ENCODE peak calls at places on chromosomes 7 and 10, in five cellular contexts. J is dorsolateral prefrontal cortex, S is esophagus squamous epithelium, B is colonic mucosa, U is mesendoderm. M is an unnamed sample.

GRCh38 chr7:137846588-137847417 is at the start of gene DGKI:
- DNase-seq in S (no peak), J (peak), U (peak), B (no peak), M (peak)

GRCh38 chr7:20785211-20786048 is 1.3 kb downstream of the SP8 start:
- DNase-seq in B (no peak), U (peak), J (no peak), S (no peak), M (no peak)

GRCh38 chr7:28840515-28841125 is 117.5 kb downstream of the TRIL start:
- DNase-seq in B (no peak), J (no peak), U (peak), S (no peak), M (no peak)

GRCh38 chr7:90720970-90721768 is 125.0 kb downstream of the CDK14 start:
- DNase-seq in U (no peak), J (no peak), S (no peak), B (peak), M (no peak)

GRCh38 chr7:6403907-6404306 is 43.8 kb downstream of the DAGLB start:
- DNase-seq in U (no peak), J (no peak), B (no peak), S (no peak), M (no peak)

GRCh38 chr7:124084024-124084423 is 51.2 kb upstream of the TMEM229A start:
- DNase-seq in B (no peak), U (peak), S (no peak), J (no peak), M (no peak)

GRCh38 chr10:114957122-114957521 is 19.1 kb downstream of the TRUB1 start:
- DNase-seq in J (no peak), U (no peak), B (no peak), S (no peak), M (no peak)

GRCh38 chr7:48114589-48114988 is 25.5 kb downstream of the UPP1 start:
- DNase-seq in J (no peak), B (no peak), U (no peak), S (no peak), M (no peak)

GRCh38 chr7:116169060-116169459 is 41.3 kb upstream of the TES start:
- DNase-seq in S (no peak), B (no peak), U (no peak), J (no peak), M (no peak)

GRCh38 chr7:111784311-111784710 is 222.0 kb upstream of the IMMP2L start:
- DNase-seq in B (no peak), J (no peak), U (no peak), S (no peak), M (no peak)

GRCh38 chr10:87658858-87659555 is 671 bp upstream of the PAPSS2 start:
- DNase-seq in J (no peak), B (no peak), S (no peak), U (peak), M (no peak)

GRCh38 chr10:132670546-132670945 is 115.4 kb downstream of the NKX6-2 start:
- DNase-seq in J (no peak), B (no peak), U (no peak), S (no peak), M (no peak)

GRCh38 chr10:89810908-89811515 is 109.6 kb downstream of the KIF20B start:
- DNase-seq in U (peak), B (no peak), S (no peak), J (no peak), M (no peak)

GRCh38 chr7:155860461-155860839 is 48.2 kb upstream of the SHH start:
- DNase-seq in S (no peak), J (no peak), U (no peak), B (peak), M (no peak)

GRCh38 chr7:18125536-18125935 is 97.9 kb upstream of the PRPS1L1 start:
- DNase-seq in U (no peak), S (no peak), J (no peak), B (no peak), M (no peak)

GRCh38 chr10:63713191-63714144 is 192.3 kb downstream of the REEP3 start:
- DNase-seq in J (no peak), B (peak), U (peak), S (no peak), M (peak)

GRCh38 chr10:104256335-104257080 is 1.8 kb downstream of the GSTO1 start:
- DNase-seq in J (no peak), B (no peak), S (no peak), U (no peak), M (no peak)

GRCh38 chr7:75979361-75980125 is 14.9 kb downstream of the TMEM120A start:
- DNase-seq in S (no peak), B (peak), J (no peak), U (no peak), M (no peak)

GRCh38 chr7:47343056-47343455 is 238.9 kb downstream of the TNS3 start:
- DNase-seq in B (no peak), U (no peak), J (no peak), S (no peak), M (no peak)

GRCh38 chr7:151679073-151679708 is 159.5 kb upstream of the RHEB start:
- DNase-seq in J (no peak), U (no peak), B (no peak), S (no peak), M (no peak)

GRCh38 chr7:151679868-151680534 is 160.3 kb upstream of the RHEB start:
- DNase-seq in J (no peak), S (no peak), U (no peak), B (no peak), M (no peak)

GRCh38 chr7:151682831-151683614 is 163.3 kb upstream of the RHEB start:
- DNase-seq in S (no peak), B (no peak), U (no peak), J (peak), M (peak)

GRCh38 chr7:151681726-151682125 is 162.0 kb upstream of the RHEB start:
- DNase-seq in U (no peak), B (no peak), J (no peak), S (no peak), M (no peak)

DNA sequence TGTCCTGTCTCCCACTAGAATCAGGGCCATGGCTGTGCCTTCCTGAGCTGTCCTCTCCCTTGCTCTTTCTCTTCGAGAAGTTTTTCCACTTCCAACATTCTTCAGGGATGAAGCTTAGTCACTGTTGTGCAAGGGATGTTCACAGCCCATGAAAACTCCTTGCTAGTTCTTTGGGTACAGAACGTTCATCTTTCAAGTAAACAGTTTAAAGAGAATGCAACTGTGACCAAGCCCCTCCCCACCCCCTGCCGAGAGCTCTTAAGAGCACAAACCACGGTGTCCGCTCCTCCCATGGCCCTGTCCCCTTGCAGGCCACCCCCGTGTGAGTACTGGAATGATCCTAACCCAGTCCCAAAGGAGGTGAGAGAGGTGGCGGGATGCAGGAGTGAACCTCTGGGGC is 161.1 kb upstream of the RHEB start:
- DNase-seq in B (no peak), J (no peak), S (no peak), U (no peak), M (no peak)
- H3K27ac ChIP-seq in B (peak), J (peak), S (peak), U (no peak), M (peak)

GRCh38 chr10:46285300-46285699 is 1.5 kb upstream of the ANTXRL start:
- DNase-seq in B (no peak), U (peak), J (no peak), S (no peak), M (no peak)
- H3K27ac ChIP-seq in B (no peak), U (no peak), J (peak), S (peak), M (peak)

GRCh38 chr10:14086596-14086995 is 244.1 kb downstream of the FRMD4A start:
- DNase-seq in U (no peak), S (no peak), J (no peak), B (no peak), M (no peak)
- H3K27ac ChIP-seq in U (no peak), S (no peak), J (no peak), B (no peak), M (no peak)

GRCh38 chr7:145105561-145105960 is 269.7 kb upstream of the TPK1 start:
- DNase-seq in B (no peak), J (no peak), U (no peak), S (no peak), M (no peak)

GRCh38 chr7:145104400-145104799 is 268.5 kb upstream of the TPK1 start:
- DNase-seq in U (no peak), S (no peak), B (no peak), J (no peak), M (no peak)

GRCh38 chr7:145106001-145106400 is 270.1 kb upstream of the TPK1 start:
- DNase-seq in U (peak), B (no peak), J (no peak), S (no peak), M (no peak)
- H3K27ac ChIP-seq in U (no peak), B (no peak), J (no peak), S (no peak), M (no peak)

GRCh38 chr10:27717191-27717590 is 28.4 kb downstream of the MKX start:
- DNase-seq in U (no peak), J (no peak), S (no peak), B (no peak), M (no peak)

GRCh38 chr10:27715505-27715904 is 30.1 kb downstream of the MKX start:
- DNase-seq in B (no peak), S (no peak), U (no peak), J (no peak), M (no peak)

GRCh38 chr10:27713906-27714305 is 31.7 kb downstream of the MKX start:
- DNase-seq in J (no peak), U (no peak), S (no peak), B (no peak), M (no peak)

GRCh38 chr10:27716521-27716920 is 29.1 kb downstream of the MKX start:
- DNase-seq in J (no peak), B (no peak), U (no peak), S (no peak), M (no peak)

DNA sequence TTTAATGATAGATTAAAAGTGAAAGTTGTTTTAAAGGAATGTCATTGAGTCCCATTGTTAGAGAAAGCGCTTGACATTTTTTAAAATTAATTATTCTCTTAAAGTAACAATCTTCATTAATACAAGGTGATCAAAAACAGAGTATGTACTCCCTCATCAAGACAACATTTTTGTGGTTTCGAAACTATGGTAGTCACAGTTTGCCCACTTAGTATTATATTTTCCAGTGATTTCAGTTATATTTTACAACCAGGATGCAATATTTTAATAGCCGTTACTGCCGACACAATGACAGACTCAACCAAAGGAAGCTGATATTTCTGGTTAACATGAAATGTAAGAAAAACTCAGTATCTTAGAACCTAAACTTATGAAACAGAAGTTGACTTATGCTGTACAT is 31.3 kb downstream of the MKX start:
- DNase-seq in S (no peak), U (no peak), B (no peak), J (no peak), M (no peak)
- H3K27ac ChIP-seq in S (no peak), U (no peak), B (no peak), J (no peak), M (no peak)

DNA sequence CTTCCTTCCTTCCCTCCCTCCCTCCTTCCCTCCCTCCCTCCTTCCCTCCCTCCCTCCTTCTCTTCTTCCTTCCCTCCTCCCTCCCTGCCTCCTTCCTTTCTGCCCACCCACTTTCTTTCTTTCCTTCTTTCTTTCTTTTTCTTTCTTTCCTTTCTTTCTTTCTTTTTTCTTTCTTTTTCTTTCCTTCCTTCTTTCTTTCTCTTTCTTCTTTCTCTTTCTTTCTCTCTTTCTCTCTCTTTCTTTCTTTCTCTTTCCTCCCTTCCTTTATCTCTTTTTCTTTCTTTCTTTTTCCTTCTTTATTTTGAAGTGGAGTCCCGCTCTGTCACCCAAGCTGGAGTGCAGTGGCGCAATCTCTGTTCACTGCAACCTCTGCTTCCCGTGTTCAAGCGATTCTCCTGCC is 33.7 kb upstream of the GTF2IRD1 start:
- DNase-seq in B (no peak), S (no peak), U (no peak), J (no peak), M (no peak)
- H3K27ac ChIP-seq in B (no peak), S (no peak), U (no peak), J (no peak), M (no peak)

DNA sequence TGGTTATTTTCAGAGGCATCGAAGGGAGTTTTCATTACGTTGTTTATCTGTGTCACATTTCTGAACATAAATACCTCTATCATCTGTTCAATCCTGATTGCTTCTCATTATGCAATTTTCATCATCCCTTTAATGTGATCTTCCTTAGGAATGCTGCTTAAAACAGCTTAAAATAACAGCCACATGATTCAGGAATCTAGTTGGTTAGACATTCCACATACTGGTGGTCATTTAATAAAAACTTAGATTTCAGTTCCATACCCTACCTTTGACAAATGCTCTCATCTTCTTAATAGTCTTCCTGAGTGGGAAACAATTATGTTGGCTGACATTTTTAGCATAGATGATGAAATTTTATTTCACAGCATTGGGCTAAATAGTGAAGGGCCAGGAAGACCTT is 191.3 kb upstream of the CDCA7L start:
- DNase-seq in S (no peak), U (no peak), J (no peak), B (no peak), M (no peak)
- H3K27ac ChIP-seq in S (no peak), U (no peak), J (peak), B (no peak), M (no peak)

DNA sequence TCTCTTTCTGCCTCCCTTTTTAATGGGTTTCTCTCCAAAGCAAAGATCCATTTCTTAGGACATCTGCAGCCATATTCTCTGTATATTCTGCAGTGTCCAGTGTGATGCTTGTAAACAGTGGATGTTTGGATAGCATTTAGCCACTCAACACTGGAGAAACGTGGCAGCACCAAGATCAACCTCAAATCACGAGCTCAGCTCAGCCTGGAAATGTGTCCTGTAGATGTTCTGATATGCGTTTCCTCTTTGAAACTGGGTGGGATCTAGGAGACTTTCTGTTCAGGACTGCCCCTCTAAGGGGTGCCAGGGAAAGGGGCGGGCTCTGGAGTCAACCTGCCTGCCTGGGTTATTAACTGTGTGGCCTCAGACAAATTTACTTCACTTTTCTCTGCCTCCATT is 91.2 kb downstream of the NHLRC2 start:
- DNase-seq in S (no peak), J (no peak), B (no peak), U (no peak), M (no peak)
- H3K27ac ChIP-seq in S (no peak), J (no peak), B (no peak), U (no peak), M (no peak)

DNA sequence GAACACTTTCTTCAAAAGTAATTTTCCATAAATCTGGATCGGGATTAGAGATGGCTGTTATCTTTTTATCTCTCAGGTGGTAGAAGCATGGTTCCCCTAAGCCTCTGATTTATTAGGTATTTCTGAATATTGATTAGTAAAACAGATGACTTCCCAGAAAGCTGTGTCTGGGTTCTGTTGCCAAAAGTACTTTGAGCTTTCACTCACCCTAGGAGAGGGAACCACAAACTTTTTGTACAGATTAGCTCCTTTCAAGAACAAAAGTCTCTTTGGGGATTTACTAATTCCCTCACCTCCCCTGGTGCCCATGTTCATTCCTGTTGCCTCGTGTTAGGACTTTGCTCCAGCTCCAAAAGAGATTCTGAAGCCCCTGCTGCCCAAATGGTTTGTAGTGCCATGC is 46.7 kb upstream of the STRIP2 start:
- DNase-seq in J (no peak), B (no peak), U (no peak), S (no peak), M (no peak)
- H3K27ac ChIP-seq in J (peak), B (no peak), U (no peak), S (no peak), M (no peak)

DNA sequence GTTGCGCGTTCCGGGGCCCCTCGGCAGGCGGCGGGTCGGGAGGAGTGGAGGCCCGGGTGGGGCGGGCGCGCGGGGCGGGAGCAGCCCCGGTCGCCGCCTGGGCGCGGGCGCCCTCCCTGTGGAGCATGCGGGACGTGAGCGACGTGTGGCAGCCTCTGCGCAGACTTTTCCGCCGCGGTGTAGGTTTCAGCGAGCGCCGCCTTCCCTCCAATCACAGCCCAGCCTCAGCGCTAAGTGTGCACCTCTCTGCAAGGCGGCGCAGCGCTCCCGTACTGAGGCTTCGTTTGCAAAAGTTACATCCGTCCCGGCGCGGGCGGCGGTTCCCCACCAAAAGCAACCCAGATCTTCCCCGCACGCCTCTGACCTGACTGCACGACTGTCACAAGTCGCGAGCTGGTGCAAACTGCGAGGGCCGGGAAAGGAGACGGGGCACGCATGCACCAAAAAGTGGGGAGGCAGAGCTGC is 1.2 kb upstream of the PFKFB3 start:
- DNase-seq in B (peak), S (peak), J (peak), U (peak), M (peak)
- H3K27ac ChIP-seq in B (peak), S (peak), J (peak), U (no peak), M (no peak)

M was measured in substantia nigra.